ENCODE peak calls at places on chromosomes 13 and 19, in seven cellular contexts. Y is Caco-2, H is neural crest cell, J is endothelial cell, A is WTC11, V is fibroblast of lung, Q is heart right ventricle. D is an unnamed sample.
A peak's percentile ranks its signal among the peaks of the same experiment; 100 is the strongest.

GRCh38 chr13:73110814-73111213 is 52.0 kb downstream of the KLF5 start:
- DNase-seq in A (no peak), V (no peak), H (no peak), Y (no peak), Q (no peak), J (no peak), D (no peak)

GRCh38 chr19:44512326-44513298 is 12.3 kb upstream of the ZNF180 start:
- DNase-seq in H (peak; percentile 59), A (peak; percentile 82), V (peak; percentile 35), Y (peak; percentile 63), J (peak; percentile 26), Q (no peak), D (no peak)

GRCh38 chr19:55166530-55167268 is at the start of gene DNAAF3:
- DNase-seq in V (peak; percentile 95), Q (peak; percentile 90), A (peak; percentile 98), H (peak; percentile 99), Y (peak; percentile 99), J (peak; percentile 98), D (peak; percentile 98)

GRCh38 chr19:4014541-4015491 is 7.3 kb downstream of the PIAS4 start:
- DNase-seq in Y (peak; percentile 42), H (no peak), Q (peak; percentile 70), J (no peak), A (peak; percentile 77), V (no peak), D (peak; percentile 70)

GRCh38 chr19:4115050-4115817 is 8.7 kb downstream of the MAP2K2 start:
- DNase-seq in V (no peak), H (no peak), A (no peak), Y (no peak), J (no peak), Q (peak; percentile 58), D (no peak)

GRCh38 chr13:113814435-113814821 is 49.4 kb downstream of the GAS6 start:
- DNase-seq in Y (no peak), Q (no peak), A (no peak), J (no peak), V (peak; percentile 79), H (no peak), D (no peak)

GRCh38 chr19:36041831-36042230 is 9.2 kb upstream of the CLIP3 start:
- DNase-seq in H (no peak), Q (no peak), A (no peak), V (peak; percentile 83), J (no peak), Y (peak; percentile 81), D (no peak)

GRCh38 chr13:30576528-30576927 is 41.2 kb upstream of the USPL1 start:
- DNase-seq in V (peak; percentile 68), A (no peak), J (no peak), Q (no peak), Y (no peak), H (no peak), D (no peak)

GRCh38 chr13:113545455-113545930 is 39.1 kb upstream of the TFDP1 start:
- DNase-seq in J (no peak), A (no peak), H (no peak), Q (no peak), Y (peak; percentile 60), V (peak; percentile 37), D (peak; percentile 62)

GRCh38 chr19:8126511-8126910 is 22.9 kb downstream of the FBN3 start:
- DNase-seq in Q (no peak), Y (no peak), H (no peak), J (no peak), V (no peak), A (no peak), D (peak; percentile 68)

GRCh38 chr13:52983836-52984235 is 44.8 kb upstream of the OLFM4 start:
- DNase-seq in A (no peak), Y (no peak), H (no peak), Q (no peak), V (no peak), J (no peak), D (no peak)

GRCh38 chr13:89199138-89199537 is 1528.0 kb downstream of the SLITRK5 start:
- DNase-seq in Q (no peak), A (no peak), J (no peak), H (no peak), Y (no peak), V (peak; percentile 60), D (no peak)

GRCh38 chr19:40662925-40663711 is 27.3 kb downstream of the NUMBL start:
- DNase-seq in A (peak; percentile 95), V (peak; percentile 82), J (peak; percentile 95), H (peak; percentile 96), Y (peak; percentile 88), Q (peak; percentile 94), D (peak; percentile 93)

GRCh38 chr13:27151798-27152599 is 19.6 kb downstream of the USP12 start:
- DNase-seq in Q (no peak), V (peak; percentile 76), Y (no peak), J (no peak), A (no peak), H (no peak), D (no peak)

GRCh38 chr19:31892060-31892459 is 453.4 kb upstream of the ZNF507 start:
- DNase-seq in V (no peak), J (no peak), H (no peak), A (no peak), Y (no peak), Q (no peak), D (no peak)

GRCh38 chr19:33194527-33194883 is 375 bp downstream of the LRP3 start:
- DNase-seq in A (peak; percentile 38), Q (no peak), Y (no peak), V (peak; percentile 10), J (no peak), H (no peak), D (no peak)

GRCh38 chr19:23415034-23415433 is 19.8 kb upstream of the ZNF91 start:
- DNase-seq in Q (no peak), Y (no peak), H (no peak), A (no peak), J (no peak), V (no peak), D (no peak)

GRCh38 chr13:108496364-108497215 is 132.8 kb upstream of the MYO16 start:
- DNase-seq in J (peak; percentile 10), H (peak; percentile 3), Y (no peak), V (peak; percentile 12), Q (no peak), A (no peak), D (no peak)

GRCh38 chr13:59793107-59793506 is 370.6 kb downstream of the DIAPH3 start:
- DNase-seq in H (no peak), A (no peak), Y (no peak), J (no peak), V (no peak), Q (no peak), D (no peak)

GRCh38 chr19:36266375-36266961 is 51.6 kb downstream of the ZNF146 start:
- DNase-seq in Q (no peak), V (peak; percentile 18), A (no peak), H (no peak), J (no peak), Y (no peak), D (peak; percentile 68)

GRCh38 chr19:3500429-3501101 is at the start of gene DOHH:
- DNase-seq in J (peak; percentile 87), H (peak; percentile 94), A (peak; percentile 96), Q (peak; percentile 95), Y (peak; percentile 96), V (peak; percentile 94), D (peak; percentile 94)

GRCh38 chr13:20721454-20722357 is 18.2 kb downstream of the IL17D start:
- DNase-seq in H (no peak), V (peak; percentile 66), Y (no peak), J (peak; percentile 41), A (peak; percentile 62), Q (peak; percentile 60), D (no peak)

GRCh38 chr19:13363235-13363634 is 143.0 kb downstream of the CACNA1A start:
- DNase-seq in H (no peak), A (no peak), J (no peak), V (no peak), Q (no peak), Y (no peak), D (no peak)

DNA sequence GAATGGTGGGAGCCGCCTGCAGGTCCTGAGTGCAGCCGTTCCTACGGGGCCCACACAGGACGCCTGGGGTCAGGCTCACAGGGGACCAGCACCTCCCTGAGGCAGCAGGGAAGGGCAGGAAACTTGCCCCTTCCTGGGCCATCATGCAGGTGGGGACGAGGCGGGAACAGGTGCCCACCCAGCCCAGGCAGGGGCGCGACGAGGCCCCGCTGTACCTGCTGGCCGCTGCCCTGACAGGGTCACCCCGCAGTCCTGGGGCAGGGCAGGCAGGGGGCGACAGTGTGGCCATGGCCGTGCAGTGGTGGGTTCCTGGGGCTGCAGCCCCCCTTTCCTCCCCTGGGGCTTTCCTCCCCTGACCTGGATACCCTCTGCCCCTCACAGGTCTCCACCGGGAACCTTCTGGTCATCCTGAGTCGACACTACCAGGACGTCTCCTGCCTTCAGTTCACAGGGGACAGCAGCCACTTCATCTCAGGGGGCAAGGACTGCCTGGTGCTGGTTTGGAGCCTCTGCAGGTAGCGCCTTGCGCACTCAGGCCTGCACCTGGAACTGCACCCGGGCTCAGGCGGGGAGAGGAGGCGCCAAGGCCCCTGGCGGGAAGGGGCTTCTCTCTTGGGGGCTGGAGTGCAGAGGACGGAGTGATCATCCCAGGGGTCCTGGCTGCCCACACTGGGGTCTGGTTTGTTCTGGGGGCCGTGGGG is 5.4 kb downstream of the WDR18 start:
- DNase-seq in Q (no peak), Y (no peak), H (no peak), A (peak; percentile 62), V (no peak), J (peak; percentile 43), D (no peak)
- TF ChIP-seq CTCF in Q (no peak), Y (peak; percentile 16), H (peak; percentile 33), A (peak; percentile 20), V (peak; percentile 28), J (peak; percentile 45), D (peak; percentile 40)

GRCh38 chr13:42875448-42876269 is 94.3 kb downstream of the FAM216B start:
- DNase-seq in J (peak; percentile 25), Q (no peak), V (no peak), Y (no peak), A (peak; percentile 58), H (peak; percentile 8), D (no peak)
- TF ChIP-seq CTCF in J (no peak), Q (no peak), V (peak; percentile 58), Y (no peak), A (no peak), H (peak; percentile 46), D (peak; percentile 61)

GRCh38 chr13:97911311-97912138 is 42.0 kb upstream of the IPO5 start:
- DNase-seq in J (peak; percentile 5), Q (no peak), V (peak; percentile 40), A (peak; percentile 63), Y (no peak), H (no peak), D (no peak)
- TF ChIP-seq CTCF in J (peak; percentile 33), Q (no peak), V (peak; percentile 30), A (peak; percentile 52), Y (peak; percentile 53), H (peak; percentile 46), D (peak; percentile 58)

GRCh38 chr13:95133498-95133897 is 167.8 kb downstream of the ABCC4 start:
- DNase-seq in V (no peak), Y (no peak), Q (no peak), A (no peak), H (no peak), J (no peak), D (no peak)
- TF ChIP-seq CTCF in V (no peak), Y (no peak), Q (no peak), A (no peak), H (no peak), J (no peak), D (no peak)